ENCODE peak calls at places on chromosomes 2 and 18, in five cellular contexts. T is left colon; O is NCI-H2171; N is activated T-cell treated with anti-CD3 and anti-CD28 coated beads, Interleukin-2, amount 50 U/mL, for 4 hours; K is GOT3. L is an unnamed sample.

GRCh38 chr2:41568648-41569047 is 479.2 kb upstream of the PKDCC start:
- DNase-seq in N (no peak), T (no peak), O (no peak), K (no peak), L (no peak)

GRCh38 chr2:241895732-241896641 is 26.5 kb downstream of the RTP5 start:
- DNase-seq in N (peak), O (no peak), K (no peak), T (no peak), L (no peak)

GRCh38 chr2:239583879-239584859 is 183.3 kb upstream of the HDAC4 start:
- DNase-seq in O (no peak), K (no peak), T (no peak), N (no peak), L (no peak)

GRCh38 chr2:157181234-157181633 is 76.3 kb upstream of the GALNT5 start:
- DNase-seq in T (no peak), O (no peak), K (no peak), N (no peak), L (no peak)

GRCh38 chr2:235917506-235917905 is 250.7 kb downstream of the GBX2 start:
- DNase-seq in N (no peak), O (no peak), K (no peak), T (no peak), L (no peak)

GRCh38 chr2:142189506-142189905 is 58.7 kb upstream of the LRP1B start:
- DNase-seq in K (no peak), N (no peak), O (no peak), T (no peak), L (no peak)

GRCh38 chr18:34595673-34596072 is 114.4 kb upstream of the DTNA start:
- DNase-seq in N (no peak), O (no peak), T (no peak), K (no peak), L (peak)

GRCh38 chr2:120741514-120742448 is 6.1 kb downstream of the GLI2 start:
- DNase-seq in O (no peak), T (no peak), K (no peak), N (no peak), L (no peak)

GRCh38 chr2:101119431-101119830 is 31.8 kb downstream of the TBC1D8 start:
- DNase-seq in O (no peak), K (no peak), N (no peak), T (no peak), L (no peak)

GRCh38 chr2:234254783-234255521 is 204.4 kb downstream of the SPP2 start:
- DNase-seq in K (no peak), T (no peak), O (no peak), N (no peak), L (no peak)

GRCh38 chr2:26561918-26562810 is 79.0 kb downstream of the CIB4 start:
- DNase-seq in O (peak), T (peak), N (no peak), K (no peak), L (peak)

GRCh38 chr18:49645836-49646235 is 84.0 kb downstream of the LIPG start:
- DNase-seq in N (no peak), K (no peak), O (no peak), T (peak), L (no peak)

GRCh38 chr2:225270861-225271260 is 128.6 kb upstream of the NYAP2 start:
- DNase-seq in N (no peak), O (peak), T (no peak), K (no peak), L (peak)